ENCODE peak calls at places on chromosomes 6 and 20, in seven cellular contexts. Q, P, L, X, Y, U and I are unnamed samples.

GRCh38 chr20:25247100-25247665 is 702 bp upstream of the PYGB start:
- DNase-seq in Q (peak; percentile 58), P (peak; percentile 77), L (no peak), X (peak; percentile 65), Y (no peak), U (peak; percentile 56), I (peak; percentile 72)

GRCh38 chr20:39961667-39962066 is 727.4 kb downstream of the MAFB start:
- DNase-seq in Q (no peak), P (no peak), L (no peak), X (peak; percentile 3), Y (no peak), U (no peak), I (no peak)

GRCh38 chr20:19371112-19371511 is 158.7 kb downstream of the SLC24A3 start:
- DNase-seq in Q (no peak), P (no peak), L (no peak), X (no peak), Y (no peak), U (no peak), I (no peak)

GRCh38 chr20:57266251-57267157 is at the start of gene BMP7:
- DNase-seq in Q (no peak), P (no peak), L (no peak), X (no peak), Y (no peak), U (peak; percentile 16), I (no peak)

GRCh38 chr20:34675561-34675960 is 1.3 kb downstream of the PIGU start:
- DNase-seq in Q (no peak), P (no peak), L (no peak), X (no peak), Y (no peak), U (no peak), I (no peak)

GRCh38 chr6:158666637-158667359 is 16.9 kb downstream of the SYTL3 start:
- DNase-seq in Q (peak; percentile 71), P (no peak), L (no peak), X (peak; percentile 93), Y (no peak), U (peak; percentile 21), I (peak; percentile 96)

GRCh38 chr6:53718597-53719460 is 53.3 kb upstream of the KLHL31 start:
- DNase-seq in Q (peak; percentile 72), P (peak; percentile 74), L (no peak), X (peak; percentile 70), Y (peak; percentile 46), U (peak; percentile 63), I (peak; percentile 85)

GRCh38 chr6:14765106-14765505 is 480.8 kb upstream of the JARID2 start:
- DNase-seq in Q (no peak), P (no peak), L (no peak), X (peak; percentile 37), Y (no peak), U (peak; percentile 36), I (no peak)

GRCh38 chr20:18981956-18982539 is 168.5 kb downstream of the SCP2D1 start:
- DNase-seq in Q (no peak), P (no peak), L (no peak), X (no peak), Y (no peak), U (no peak), I (no peak)

GRCh38 chr20:50931048-50931305 is 260 bp downstream of the ADNP start:
- DNase-seq in Q (no peak), P (no peak), L (no peak), X (no peak), Y (no peak), U (no peak), I (no peak)

GRCh38 chr6:10401004-10401536 is 13.8 kb downstream of the TFAP2A start:
- DNase-seq in Q (no peak), P (no peak), L (no peak), X (no peak), Y (no peak), U (no peak), I (no peak)

GRCh38 chr6:15399651-15400470 is 154.0 kb downstream of the JARID2 start:
- DNase-seq in Q (peak; percentile 89), P (peak; percentile 87), L (no peak), X (peak; percentile 79), Y (peak; percentile 75), U (peak; percentile 79), I (peak; percentile 88)

GRCh38 chr6:5034328-5034727 is 30.5 kb upstream of the RPP40 start:
- DNase-seq in Q (no peak), P (no peak), L (no peak), X (no peak), Y (no peak), U (no peak), I (no peak)

GRCh38 chr6:168089186-168090063 is 10.4 kb upstream of the FRMD1 start:
- DNase-seq in Q (no peak), P (no peak), L (peak; percentile 72), X (no peak), Y (no peak), U (no peak), I (no peak)

GRCh38 chr6:3392930-3393575 is 63.8 kb downstream of the SLC22A23 start:
- DNase-seq in Q (no peak), P (no peak), L (no peak), X (no peak), Y (no peak), U (no peak), I (no peak)

GRCh38 chr20:11581271-11581670 is 336.4 kb upstream of the BTBD3 start:
- DNase-seq in Q (peak; percentile 11), P (no peak), L (no peak), X (no peak), Y (no peak), U (no peak), I (peak; percentile 42)

GRCh38 chr6:145036848-145037567 is 698.3 kb downstream of the EPM2A start:
- DNase-seq in Q (peak; percentile 37), P (peak; percentile 19), L (no peak), X (no peak), Y (no peak), U (peak; percentile 60), I (peak; percentile 38)

GRCh38 chr6:160297310-160297709 is 38.7 kb upstream of the SLC22A2 start:
- DNase-seq in Q (no peak), P (no peak), L (no peak), X (no peak), Y (no peak), U (no peak), I (no peak)
- TF ChIP-seq CTCF in Q (no peak), P (no peak), L (no peak), X (no peak), Y (no peak), U (no peak), I (no peak)

DNA sequence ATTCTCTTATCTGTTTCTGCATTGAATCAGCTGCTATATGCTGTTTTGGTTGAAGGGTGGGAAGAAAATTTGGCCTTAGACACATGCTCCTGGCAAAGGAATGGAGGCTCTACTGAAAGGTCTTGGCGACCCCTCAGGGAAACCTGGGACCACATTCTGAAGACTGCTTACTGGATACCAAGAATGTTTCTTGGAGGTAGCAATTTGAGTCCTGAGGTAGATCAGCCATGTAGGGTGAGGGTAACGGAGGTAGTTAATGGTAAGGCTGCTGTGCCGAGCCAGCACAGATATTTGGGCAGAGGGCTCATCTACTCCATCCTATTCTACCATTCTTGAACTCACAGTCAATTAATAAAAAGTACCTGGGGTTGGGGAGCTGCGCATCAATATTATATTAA is 438 bp upstream of the PHF3 start:
- DNase-seq in Q (no peak), P (no peak), L (no peak), X (no peak), Y (no peak), U (no peak), I (peak; percentile 7)
- H3K4me3 ChIP-seq in Q (peak overlapping the region; percentile 86), P (peak overlapping the region; percentile 96), L (peak overlapping the region; percentile 73), X (peak overlapping the region; percentile 81), Y (peak overlapping the region; percentile 98), U (peak overlapping the region; percentile 66), I (peak overlapping the region; percentile 89)

GRCh38 chr20:64055893-64056638 is 6.6 kb upstream of the SOX18 start:
- DNase-seq in Q (peak; percentile 77), P (peak; percentile 84), L (peak; percentile 88), X (no peak), Y (no peak), U (no peak), I (peak; percentile 36)

GRCh38 chr20:64052987-64053840 is 3.8 kb upstream of the SOX18 start:
- DNase-seq in Q (no peak), P (no peak), L (no peak), X (no peak), Y (no peak), U (no peak), I (no peak)

GRCh38 chr20:64055396-64055892 is 6.0 kb upstream of the SOX18 start:
- DNase-seq in Q (no peak), P (no peak), L (no peak), X (no peak), Y (no peak), U (no peak), I (no peak)

GRCh38 chr20:64052326-64052722 is 2.9 kb upstream of the SOX18 start:
- DNase-seq in Q (no peak), P (no peak), L (no peak), X (no peak), Y (no peak), U (no peak), I (no peak)

GRCh38 chr20:64053841-64054661 is 4.6 kb upstream of the SOX18 start:
- DNase-seq in Q (peak; percentile 84), P (peak; percentile 90), L (peak; percentile 90), X (no peak), Y (no peak), U (no peak), I (peak; percentile 53)
- TF ChIP-seq CTCF in Q (peak; percentile 30), P (peak; percentile 40), L (peak; percentile 32), X (peak; percentile 14), Y (no peak), U (peak; percentile 26), I (peak; percentile 40)

GRCh38 chr6:100458841-100459154 is 5.9 kb downstream of the SIM1 start:
- DNase-seq in Q (no peak), P (no peak), L (no peak), X (no peak), Y (no peak), U (no peak), I (no peak)

GRCh38 chr6:100459291-100459690 is 5.4 kb downstream of the SIM1 start:
- DNase-seq in Q (no peak), P (no peak), L (no peak), X (no peak), Y (no peak), U (no peak), I (no peak)

GRCh38 chr6:100456178-100456880 is 8.4 kb downstream of the SIM1 start:
- DNase-seq in Q (no peak), P (peak; percentile 47), L (no peak), X (no peak), Y (no peak), U (no peak), I (no peak)

GRCh38 chr6:100456881-100457220 is 7.9 kb downstream of the SIM1 start:
- DNase-seq in Q (no peak), P (no peak), L (no peak), X (no peak), Y (no peak), U (no peak), I (no peak)

DNA sequence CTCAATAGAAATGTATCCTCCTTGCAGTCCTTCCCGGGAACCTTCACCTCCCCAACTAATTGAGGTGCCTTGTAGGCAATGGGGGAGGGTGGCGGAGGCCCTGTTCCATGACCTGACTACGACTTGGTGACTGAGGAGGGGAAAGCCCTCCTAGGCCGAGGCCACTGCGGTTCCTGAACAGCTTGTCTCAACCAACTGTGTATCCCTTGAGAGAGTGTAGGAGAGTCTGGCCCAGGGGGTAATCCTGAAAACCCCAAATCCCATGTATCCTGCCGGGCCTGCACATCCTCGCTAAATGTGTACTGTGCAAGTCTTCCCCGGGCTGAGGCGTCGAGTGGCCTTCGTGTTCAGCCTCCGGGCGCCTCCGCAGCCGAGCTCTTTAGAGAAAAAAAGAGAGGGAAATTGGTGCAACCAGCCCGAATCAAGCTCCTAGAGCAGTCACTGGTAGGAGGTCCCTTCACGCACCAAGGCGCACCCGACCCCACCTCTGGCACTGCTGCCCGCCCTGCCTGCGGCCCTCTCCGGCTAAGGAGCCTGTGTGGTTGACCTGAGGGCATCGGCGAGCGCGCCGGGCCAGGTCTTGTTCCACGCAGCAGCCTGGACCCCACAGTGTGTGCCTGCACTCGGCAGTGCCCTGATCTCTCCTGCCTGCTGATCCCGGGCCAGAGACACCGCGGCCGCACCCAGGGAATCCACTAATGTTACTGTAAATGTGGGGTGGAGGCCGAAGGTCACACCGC is 7.3 kb downstream of the SIM1 start:
- DNase-seq in Q (no peak), P (no peak), L (no peak), X (no peak), Y (no peak), U (no peak), I (no peak)
- H3K4me3 ChIP-seq in Q (no peak overlapping the region), P (no peak overlapping the region), L (no peak overlapping the region), X (peak overlapping the region; percentile 50), Y (no peak overlapping the region), U (no peak overlapping the region), I (no peak overlapping the region)